ENCODE peak calls at places on chromosome 13, in seven cellular contexts. Q is SK-N-SH, B is HepG2, J is HCT116, Z is fibroblast of lung, E is A549, I is neural progenitor cell. U is an unnamed sample.

GRCh38 chr13:60379837-60380236 is 17.2 kb upstream of the TDRD3 start:
- DNase-seq in Q (no peak), B (no peak), J (no peak), Z (no peak), E (no peak), I (peak), U (no peak)

GRCh38 chr13:23159587-23160240 is 21.1 kb upstream of the SGCG start:
- DNase-seq in Q (peak), B (no peak), J (no peak), Z (no peak), E (no peak), I (peak), U (no peak)

GRCh38 chr13:27425151-27425917 is 915 bp downstream of the GTF3A start:
- DNase-seq in Q (no peak), B (no peak), J (no peak), Z (peak), E (no peak), I (no peak), U (no peak)

GRCh38 chr13:101309014-101309619 is 107.2 kb downstream of the NALCN start:
- DNase-seq in Q (no peak), B (no peak), J (no peak), Z (peak), E (no peak), I (no peak), U (peak)

GRCh38 chr13:40315416-40316064 is 350.9 kb downstream of the FOXO1 start:
- DNase-seq in Q (no peak), B (no peak), J (no peak), Z (peak), E (no peak), I (no peak), U (peak)

GRCh38 chr13:41212881-41213280 is 18.5 kb upstream of the KBTBD7 start:
- DNase-seq in Q (no peak), B (no peak), J (no peak), Z (no peak), E (no peak), I (no peak), U (no peak)

GRCh38 chr13:35699805-35700204 is 223.3 kb upstream of the MAB21L1 start:
- DNase-seq in Q (no peak), B (no peak), J (no peak), Z (peak), E (no peak), I (no peak), U (no peak)

GRCh38 chr13:26038931-26039475 is 12.8 kb downstream of the SHISA2 start:
- DNase-seq in Q (no peak), B (no peak), J (no peak), Z (no peak), E (no peak), I (no peak), U (no peak)

DNA sequence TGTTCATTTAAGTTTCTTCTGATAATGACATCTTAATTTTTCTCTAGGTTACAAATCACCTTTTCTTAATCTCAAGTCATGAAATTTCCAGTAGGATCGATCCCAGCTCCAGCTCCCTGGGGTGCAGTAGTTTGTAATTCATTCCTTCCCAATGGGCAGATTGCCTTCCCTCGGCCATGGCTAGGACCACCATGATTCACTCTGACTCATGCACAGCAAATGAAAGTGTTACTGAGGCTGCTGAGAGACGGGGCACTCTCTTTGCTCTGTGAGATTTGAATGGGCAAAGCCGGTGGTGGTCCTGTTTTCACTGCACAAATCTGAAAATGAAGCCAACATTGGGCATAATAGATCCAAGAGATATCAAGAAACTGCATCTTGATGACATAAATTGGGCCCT is 202.8 kb upstream of the IRS2 start:
- DNase-seq in Q (no peak), B (no peak), J (no peak), Z (peak), E (no peak), I (no peak), U (peak)
- H3K4me2 ChIP-seq in Q (peak), B (no peak), J (no peak), Z (no peak), E (no peak), I (no peak), U (peak)

DNA sequence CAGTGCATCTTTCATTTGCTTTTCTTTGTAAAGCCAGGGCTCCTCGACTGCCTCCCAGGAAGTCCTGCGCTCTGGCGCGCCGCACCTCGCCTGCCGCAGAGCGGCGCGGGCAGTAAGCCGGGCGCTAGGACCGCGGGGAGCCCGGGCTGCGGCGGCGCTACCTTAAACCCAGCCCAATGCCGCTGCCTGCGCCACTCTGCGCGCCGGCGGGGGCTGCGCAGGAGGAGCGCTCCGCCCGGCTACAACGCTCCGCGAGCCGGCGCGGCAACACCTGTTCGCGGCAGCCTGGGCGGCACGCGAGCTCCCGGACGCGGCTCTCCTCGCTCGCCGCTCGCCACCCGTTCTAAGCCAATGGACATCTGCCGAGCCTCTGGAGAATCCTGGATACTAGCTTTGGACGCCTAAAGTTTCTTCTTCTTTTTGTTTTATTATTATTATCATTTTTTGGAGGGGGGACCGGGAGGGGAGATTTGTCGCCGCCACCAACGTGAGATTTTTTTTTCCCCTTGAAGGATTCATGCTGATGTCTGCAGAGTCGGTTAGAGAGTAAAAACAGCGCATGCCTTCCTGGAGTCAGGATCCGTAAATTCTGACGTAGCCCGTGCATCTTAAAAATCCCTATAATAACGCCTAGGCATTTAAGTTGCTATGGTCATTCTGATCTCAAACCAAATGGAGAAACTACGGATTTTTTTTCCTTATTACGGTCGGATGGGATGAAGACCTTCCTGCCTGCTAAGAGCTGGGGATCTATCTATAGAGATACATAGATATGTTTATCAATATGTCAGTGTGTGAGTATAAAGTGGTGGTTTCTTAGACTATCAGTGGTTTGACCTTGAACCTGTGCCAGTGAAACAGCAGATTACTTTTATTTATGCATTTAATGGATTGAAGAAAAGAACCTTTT is at the start of gene FGF9:
- DNase-seq in Q (peak), B (peak), J (peak), Z (peak), E (peak), I (peak), U (peak)
- H3K27ac ChIP-seq in Q (no peak), B (no peak), J (peak), Z (peak), E (peak), I (no peak), U (no peak)

DNA sequence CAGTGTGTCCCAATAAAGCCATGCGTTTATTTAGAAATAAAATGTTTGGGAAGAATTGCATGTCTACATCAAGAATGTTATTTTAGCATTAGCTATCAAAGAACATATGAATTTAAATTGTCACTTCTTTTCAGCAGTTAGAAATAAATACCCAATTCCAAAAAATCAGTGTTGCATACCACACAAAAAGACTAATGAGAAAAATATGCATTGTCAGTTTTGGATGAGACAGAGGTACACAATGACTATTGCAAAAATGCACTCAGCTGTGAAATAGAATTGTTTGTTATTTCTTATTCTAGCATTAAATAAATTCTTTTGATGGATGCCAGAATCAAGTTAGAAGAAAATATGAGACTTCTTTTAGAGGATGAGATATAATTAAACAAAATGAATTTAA is 833.9 kb downstream of the SLITRK1 start:
- DNase-seq in Q (no peak), B (no peak), J (no peak), Z (peak), E (no peak), I (no peak), U (no peak)
- H3K4me2 ChIP-seq in Q (no peak), B (no peak), J (no peak), Z (no peak), E (no peak), I (no peak), U (no peak)

DNA sequence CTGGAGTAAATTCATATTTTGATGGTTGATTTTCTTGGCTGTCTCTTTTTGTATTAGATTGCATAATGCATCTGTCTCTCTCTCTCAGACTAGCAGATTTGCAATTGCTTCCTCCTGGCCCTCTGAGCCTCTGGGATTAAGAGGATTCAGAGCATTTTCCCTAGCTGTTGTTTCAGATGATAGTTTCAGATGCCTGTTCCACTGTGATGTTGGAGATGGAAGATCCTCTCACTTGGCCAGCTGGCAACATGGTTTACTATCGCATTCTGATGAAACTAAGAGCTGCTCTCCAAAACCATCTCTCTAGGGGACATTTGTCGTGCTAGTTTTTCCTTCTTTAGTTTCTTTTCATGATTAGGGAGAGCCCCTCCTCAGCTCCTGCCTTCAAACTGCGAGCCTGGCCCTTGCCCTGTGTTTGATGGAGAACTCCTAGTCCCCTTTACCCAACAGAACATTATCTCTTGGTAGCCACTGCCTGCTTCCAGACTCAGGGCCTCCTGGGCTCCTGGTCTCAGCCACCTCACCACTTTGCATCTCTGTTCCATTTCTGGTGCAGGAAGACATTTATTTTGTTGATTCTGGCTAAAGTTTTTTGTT is 244.6 kb downstream of the B3GLCT start:
- DNase-seq in Q (no peak), B (no peak), J (no peak), Z (no peak), E (no peak), I (no peak), U (no peak)
- H3K27ac ChIP-seq in Q (no peak), B (no peak), J (no peak), Z (no peak), E (no peak), I (no peak), U (no peak)

DNA sequence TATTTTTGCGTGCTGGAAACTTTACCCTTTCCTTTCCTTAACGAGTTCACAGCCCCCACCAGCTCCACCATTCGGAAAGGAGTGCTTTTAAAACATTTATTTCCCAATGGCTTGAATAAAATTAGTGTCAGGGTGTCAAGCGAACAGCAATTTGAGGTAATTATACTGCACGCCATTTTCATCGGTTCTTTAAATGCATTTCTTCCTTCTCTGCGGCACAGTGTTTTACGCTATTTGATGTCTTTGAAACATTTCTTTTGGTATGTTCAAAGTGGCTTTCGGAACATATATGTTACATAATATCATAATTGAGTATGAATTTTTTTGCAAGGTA is 319 bp upstream of the SLITRK1 start:
- DNase-seq in Q (no peak), B (no peak), J (no peak), Z (no peak), E (no peak), I (no peak), U (no peak)
- H3K4me2 ChIP-seq in Q (no peak), B (no peak), J (no peak), Z (no peak), E (peak), I (peak), U (peak)

GRCh38 chr13:113453962-113454361 is 674 bp upstream of the ADPRHL1 start:
- DNase-seq in Q (peak), B (no peak), J (no peak), Z (peak), E (no peak), I (no peak), U (no peak)

GRCh38 chr13:113454936-113455335 is 1.6 kb upstream of the ADPRHL1 start:
- DNase-seq in Q (no peak), B (no peak), J (no peak), Z (no peak), E (no peak), I (no peak), U (no peak)

GRCh38 chr13:113455384-113455783 is 2.1 kb upstream of the ADPRHL1 start:
- DNase-seq in Q (no peak), B (no peak), J (no peak), Z (no peak), E (no peak), I (no peak), U (no peak)

GRCh38 chr13:113451951-113452421 is 1.3 kb downstream of the ADPRHL1 start:
- DNase-seq in Q (no peak), B (no peak), J (no peak), Z (no peak), E (no peak), I (no peak), U (no peak)

GRCh38 chr13:113452942-113453901 is at the start of gene ADPRHL1:
- DNase-seq in Q (peak), B (no peak), J (no peak), Z (no peak), E (no peak), I (no peak), U (no peak)
- H3K27ac ChIP-seq in Q (peak), B (no peak), J (no peak), Z (no peak), E (no peak), I (no peak), U (no peak)

GRCh38 chr13:65605386-65605785 is 1624.8 kb downstream of the PCDH9 start:
- DNase-seq in Q (no peak), B (no peak), J (no peak), Z (no peak), E (no peak), I (no peak), U (no peak)
- H3K4me2 ChIP-seq in Q (no peak), B (no peak), J (no peak), Z (no peak), E (no peak), I (no peak), U (no peak)

DNA sequence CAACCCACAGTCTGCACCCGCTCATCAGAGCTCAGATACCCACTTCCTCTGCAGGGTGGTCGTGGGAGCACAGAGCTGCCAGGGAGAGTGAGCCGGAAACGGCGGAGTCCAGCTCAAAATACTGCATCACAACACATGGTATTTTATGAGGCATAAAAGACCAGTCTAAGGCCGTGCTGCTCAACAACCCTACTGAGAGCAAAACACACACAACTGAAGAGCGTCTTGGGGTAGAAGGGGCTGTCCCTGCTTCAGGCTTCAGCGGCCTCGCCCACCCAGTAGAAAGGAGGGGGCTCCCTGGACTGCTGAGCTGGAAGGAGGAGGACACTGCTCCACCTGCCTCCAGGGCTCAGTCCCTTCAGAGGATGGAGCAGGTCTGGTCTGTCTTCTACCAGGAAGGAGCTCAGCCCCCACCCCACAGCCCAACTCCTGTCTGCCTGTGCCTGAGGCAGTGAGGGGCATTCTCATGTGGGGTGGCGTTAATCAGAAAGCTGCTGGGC is 36.9 kb downstream of the NAXD start:
- DNase-seq in Q (no peak), B (no peak), J (no peak), Z (no peak), E (no peak), I (no peak), U (no peak)
- H3K27ac ChIP-seq in Q (no peak), B (no peak), J (no peak), Z (no peak), E (no peak), I (no peak), U (no peak)

U was measured in osteoblast.